ENCODE peak calls at places on chromosomes 13 and 19, in ten cellular contexts. A is IMR-90, B is Calu3, F is right atrium auricular region, E is ascending aorta, L is A549, U is H9, V is body of pancreas, X is bronchial epithelial cell, O is neural crest cell. D is an unnamed sample.

GRCh38 chr19:57599761-57600383 is at the start of gene ZNF530:
- DNase-seq in A (peak; percentile 91), B (peak; percentile 96), F (peak; percentile 97), E (peak; percentile 64), L (peak; percentile 93), U (peak; percentile 94), V (peak; percentile 95), X (peak; percentile 79), O (peak; percentile 77), D (peak; percentile 87)

GRCh38 chr13:49586717-49587116 is 1.4 kb upstream of the RCBTB1 start:
- DNase-seq in A (no peak), B (no peak), F (no peak), E (no peak), L (no peak), U (no peak), V (no peak), X (no peak), O (no peak), D (no peak)

GRCh38 chr19:54133312-54133956 is 4.1 kb upstream of the CNOT3 start:
- DNase-seq in A (no peak), B (no peak), F (no peak), E (no peak), L (no peak), U (peak; percentile 92), V (no peak), X (peak; percentile 32), O (no peak), D (no peak)

GRCh38 chr19:2699413-2700142 is 2.9 kb downstream of the GNG7 start:
- DNase-seq in A (no peak), B (no peak), F (no peak), E (no peak), L (no peak), U (no peak), V (no peak), X (no peak), O (no peak), D (no peak)

GRCh38 chr19:42532881-42533280 is 4.6 kb upstream of the CEACAM1 start:
- DNase-seq in A (no peak), B (no peak), F (no peak), E (no peak), L (no peak), U (no peak), V (no peak), X (no peak), O (no peak), D (no peak)

GRCh38 chr13:18947376-18947977 is 234.1 kb downstream of the TUBA3C start:
- DNase-seq in A (no peak), B (no peak), F (no peak), E (no peak), L (no peak), U (no peak), V (no peak), X (no peak), O (no peak), D (no peak)

GRCh38 chr13:75936791-75937190 is 300.7 kb downstream of the LMO7 start:
- DNase-seq in A (no peak), B (no peak), F (no peak), E (no peak), L (no peak), U (no peak), V (no peak), X (no peak), O (no peak), D (no peak)

GRCh38 chr19:53076984-53077383 is 26.2 kb downstream of the ZNF160 start:
- DNase-seq in A (peak; percentile 28), B (no peak), F (peak; percentile 61), E (no peak), L (no peak), U (peak; percentile 91), V (peak; percentile 61), X (peak; percentile 4), O (peak; percentile 66), D (peak; percentile 78)

GRCh38 chr13:113589251-113589960 is 4.9 kb downstream of the TFDP1 start:
- DNase-seq in A (no peak), B (no peak), F (peak; percentile 57), E (no peak), L (no peak), U (no peak), V (no peak), X (no peak), O (no peak), D (no peak)

DNA sequence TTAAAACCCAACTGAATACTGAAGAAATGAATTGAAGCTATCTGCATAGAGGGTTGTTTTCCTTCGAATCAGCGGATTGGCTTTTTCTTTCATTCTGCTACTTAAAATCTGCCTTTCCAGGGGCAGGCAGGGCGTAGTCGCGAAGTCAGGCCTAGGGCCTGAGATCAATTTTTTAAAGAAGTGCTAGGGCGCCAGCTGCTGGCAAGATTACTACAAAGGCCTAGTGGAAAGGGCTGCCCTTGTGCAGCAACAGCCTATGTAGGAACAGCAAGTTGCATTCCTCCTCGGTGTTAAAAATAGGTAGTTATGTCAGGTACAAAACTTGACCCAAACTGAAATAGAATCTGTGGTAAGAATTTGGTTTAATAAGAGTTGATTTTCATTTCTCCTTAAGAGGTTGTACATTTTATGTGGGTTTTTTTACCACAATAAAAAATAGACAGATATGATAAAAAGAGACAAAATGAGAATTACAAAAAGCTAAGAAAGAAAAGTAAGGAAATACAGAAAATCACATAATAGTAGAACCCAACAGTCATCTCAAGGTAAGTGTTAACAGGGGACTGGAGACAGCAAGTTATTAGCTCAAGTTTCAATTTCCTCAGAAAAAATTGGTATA is 9.5 kb upstream of the URAD start:
- DNase-seq in A (peak; percentile 28), B (peak; percentile 52), F (no peak), E (no peak), L (peak; percentile 12), U (peak; percentile 76), V (peak; percentile 74), X (peak; percentile 32), O (peak; percentile 48), D (peak; percentile 57)
- TF ChIP-seq CTCF in A (peak; percentile 52), B (no peak), F (no peak), E (peak; percentile 34), L (peak; percentile 50), U (peak; percentile 77), V (no peak), X (peak; percentile 51), O (peak; percentile 62), D (no peak)

GRCh38 chr19:16100524-16100923 is 11.2 kb upstream of the RAB8A start:
- DNase-seq in A (no peak), B (no peak), F (no peak), E (no peak), L (no peak), U (no peak), V (no peak), X (no peak), O (no peak), D (no peak)

GRCh38 chr19:16095071-16095571 is 16.6 kb upstream of the RAB8A start:
- DNase-seq in A (no peak), B (no peak), F (no peak), E (no peak), L (no peak), U (no peak), V (no peak), X (no peak), O (no peak), D (no peak)

GRCh38 chr19:16096281-16096855 is 15.3 kb upstream of the RAB8A start:
- DNase-seq in A (no peak), B (no peak), F (no peak), E (no peak), L (no peak), U (no peak), V (no peak), X (no peak), O (no peak), D (no peak)

GRCh38 chr19:16098821-16099220 is 12.9 kb upstream of the RAB8A start:
- DNase-seq in A (no peak), B (no peak), F (no peak), E (no peak), L (no peak), U (no peak), V (no peak), X (no peak), O (no peak), D (no peak)

DNA sequence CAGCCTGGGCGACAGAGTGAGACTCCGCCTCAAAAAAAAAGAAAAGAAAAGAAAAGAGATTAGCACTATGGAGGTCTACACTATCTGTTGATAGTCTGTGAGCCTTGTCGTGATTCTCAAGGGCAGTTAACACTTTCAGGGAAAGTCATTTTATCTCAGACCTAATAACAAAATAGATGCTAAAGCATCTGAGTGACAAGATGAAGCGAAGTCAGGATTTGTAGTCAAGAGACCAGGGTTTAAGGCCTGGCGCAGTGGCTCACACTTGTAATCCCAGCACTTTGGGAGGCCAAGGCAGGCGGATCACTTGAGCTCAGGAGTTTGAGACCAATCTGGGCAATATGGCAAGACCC is 13.3 kb upstream of the RAB8A start:
- DNase-seq in A (no peak), B (no peak), F (no peak), E (no peak), L (no peak), U (no peak), V (no peak), X (no peak), O (no peak), D (no peak)
- TF ChIP-seq CTCF in A (no peak), B (no peak), F (no peak), E (no peak), L (no peak), U (no peak), V (no peak), X (no peak), O (no peak), D (no peak)

GRCh38 chr19:50315773-50316448 is 13.3 kb downstream of the KCNC3 start:
- DNase-seq in A (no peak), B (no peak), F (no peak), E (no peak), L (peak; percentile 68), U (peak; percentile 84), V (no peak), X (no peak), O (no peak), D (no peak)
- TF ChIP-seq CTCF in A (no peak), B (no peak), F (no peak), E (no peak), L (no peak), U (peak; percentile 23), V (no peak), X (no peak), O (peak; percentile 26), D (no peak)

GRCh38 chr19:11552666-11553372 is 6.2 kb downstream of the ELOF1 start:
- DNase-seq in A (no peak), B (no peak), F (no peak), E (no peak), L (no peak), U (no peak), V (no peak), X (no peak), O (no peak), D (no peak)

GRCh38 chr19:11550265-11550664 is 8.8 kb downstream of the ELOF1 start:
- DNase-seq in A (no peak), B (no peak), F (no peak), E (no peak), L (no peak), U (no peak), V (no peak), X (no peak), O (no peak), D (no peak)

GRCh38 chr19:11549386-11549953 is 9.6 kb downstream of the ELOF1 start:
- DNase-seq in A (no peak), B (no peak), F (no peak), E (no peak), L (no peak), U (no peak), V (no peak), X (no peak), O (no peak), D (no peak)

GRCh38 chr19:11554160-11554559 is 4.9 kb downstream of the ELOF1 start:
- DNase-seq in A (no peak), B (no peak), F (no peak), E (no peak), L (no peak), U (no peak), V (no peak), X (no peak), O (no peak), D (no peak)

GRCh38 chr19:11551603-11552235 is 7.3 kb downstream of the ELOF1 start:
- DNase-seq in A (no peak), B (peak; percentile 9), F (no peak), E (no peak), L (no peak), U (peak; percentile 73), V (no peak), X (no peak), O (no peak), D (peak; percentile 44)
- TF ChIP-seq CTCF in A (peak; percentile 43), B (no peak), F (peak; percentile 12), E (peak; percentile 43), L (peak; percentile 22), U (peak; percentile 75), V (no peak), X (peak; percentile 30), O (peak; percentile 50), D (peak; percentile 19)